ENCODE peak calls at places on chromosomes 1 and 21, in seven cellular contexts. U is right lobe of liver, W is heart left ventricle, V is upper lobe of left lung, E is gastrocnemius medialis, G is HCT116, Q is A549. H is an unnamed sample.

GRCh38 chr1:99748419-99748818 is 18.0 kb downstream of the FRRS1 start:
- ATAC-seq in Q (no peak), V (no peak), U (peak), W (peak), E (peak), G (peak), H (no peak)

GRCh38 chr1:203180611-203181330 is 5.1 kb upstream of the MYBPH start:
- ATAC-seq in W (no peak), U (no peak), G (no peak), V (no peak), E (no peak), Q (no peak), H (no peak)

GRCh38 chr1:19319196-19319595 is 7.1 kb downstream of the SLC66A1 start:
- ATAC-seq in Q (no peak), U (no peak), V (no peak), E (no peak), G (no peak), W (no peak), H (no peak)

GRCh38 chr1:31787786-31788137 is 23.6 kb upstream of the ADGRB2 start:
- ATAC-seq in Q (no peak), G (no peak), E (no peak), W (no peak), V (no peak), U (no peak), H (no peak)

GRCh38 chr1:30875197-30875596 is 33.4 kb downstream of the SDC3 start:
- ATAC-seq in V (no peak), U (no peak), E (no peak), G (no peak), Q (no peak), W (no peak), H (no peak)

GRCh38 chr1:181251713-181252075 is 163.2 kb downstream of the IER5 start:
- ATAC-seq in U (no peak), W (no peak), G (no peak), Q (no peak), E (no peak), V (no peak), H (no peak)

GRCh38 chr21:46294647-46295176 is 8.6 kb downstream of the YBEY start:
- ATAC-seq in Q (peak), W (peak), E (no peak), V (peak), U (no peak), G (no peak), H (no peak)

GRCh38 chr1:13700521-13701273 is 709 bp downstream of the PRDM2 start:
- ATAC-seq in G (peak), V (peak), E (peak), U (peak), W (peak), Q (peak), H (peak)

GRCh38 chr1:3393024-3393986 is 61.2 kb upstream of the ARHGEF16 start:
- ATAC-seq in E (no peak), V (no peak), G (no peak), U (peak), Q (no peak), W (peak), H (no peak)

GRCh38 chr1:234691567-234691966 is 81.6 kb upstream of the IRF2BP2 start:
- ATAC-seq in W (no peak), G (peak), U (no peak), V (no peak), E (no peak), Q (peak), H (no peak)

GRCh38 chr1:178408869-178409268 is 87.9 kb downstream of the CLEC20A start:
- ATAC-seq in W (no peak), Q (no peak), U (no peak), G (no peak), V (no peak), E (no peak), H (no peak)

GRCh38 chr1:28112388-28113311 is 24.2 kb upstream of the EYA3 start:
- ATAC-seq in U (peak), W (peak), Q (peak), V (peak), G (peak), E (no peak), H (peak)

GRCh38 chr1:231485029-231485784 is 43.3 kb upstream of the TSNAX start:
- ATAC-seq in Q (no peak), E (no peak), W (no peak), G (no peak), U (no peak), V (no peak), H (no peak)

DNA sequence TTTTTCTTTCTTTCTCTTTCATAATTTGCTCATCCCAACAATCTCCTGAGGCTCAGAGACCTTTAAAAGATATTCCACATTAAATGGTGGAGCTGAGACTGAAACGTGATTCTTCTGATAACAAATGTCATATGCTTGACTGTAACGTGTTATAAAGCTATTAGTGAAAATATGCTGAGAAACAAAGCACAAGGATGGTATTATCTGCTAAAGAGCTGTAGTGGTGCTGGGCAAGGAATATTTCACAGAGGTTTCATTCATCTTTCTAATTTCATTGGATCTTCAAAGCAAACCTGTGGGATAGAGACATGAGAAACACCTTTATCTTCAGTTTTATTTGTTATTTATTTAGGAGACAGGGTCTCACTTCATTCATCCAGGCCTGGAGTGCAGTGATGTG is 98.1 kb upstream of the WLS start:
- ATAC-seq in E (no peak), G (no peak), V (no peak), U (no peak), W (no peak), Q (no peak), H (no peak)
- TF ChIP-seq POLR2A in E (no peak), G (no peak), V (no peak), U (no peak), W (no peak), Q (no peak), H (no peak)

DNA sequence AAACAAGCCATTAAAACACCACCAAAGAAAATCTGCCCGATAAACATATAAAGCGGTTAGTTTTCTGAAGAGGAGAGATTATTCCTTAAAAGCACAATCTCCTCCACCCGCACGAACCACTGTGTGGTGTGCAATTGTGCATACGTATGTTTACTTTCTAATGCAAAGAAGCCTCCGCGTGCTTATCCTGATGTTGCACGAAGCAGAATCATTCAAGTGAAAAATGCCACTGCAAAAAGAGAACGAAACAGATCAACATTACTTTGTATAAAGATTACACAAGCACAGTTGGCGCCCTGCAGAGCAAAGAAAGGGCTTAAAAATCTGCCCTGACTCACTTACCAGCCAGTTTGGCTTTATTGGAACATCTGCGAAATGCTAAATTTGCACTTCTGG is 166.8 kb downstream of the ZNF281 start:
- ATAC-seq in Q (no peak), G (no peak), V (no peak), W (no peak), E (no peak), U (peak), H (no peak)
- H3K4me3 ChIP-seq in Q (no peak), G (no peak), V (peak), W (peak), E (peak), U (no peak), H (no peak)

DNA sequence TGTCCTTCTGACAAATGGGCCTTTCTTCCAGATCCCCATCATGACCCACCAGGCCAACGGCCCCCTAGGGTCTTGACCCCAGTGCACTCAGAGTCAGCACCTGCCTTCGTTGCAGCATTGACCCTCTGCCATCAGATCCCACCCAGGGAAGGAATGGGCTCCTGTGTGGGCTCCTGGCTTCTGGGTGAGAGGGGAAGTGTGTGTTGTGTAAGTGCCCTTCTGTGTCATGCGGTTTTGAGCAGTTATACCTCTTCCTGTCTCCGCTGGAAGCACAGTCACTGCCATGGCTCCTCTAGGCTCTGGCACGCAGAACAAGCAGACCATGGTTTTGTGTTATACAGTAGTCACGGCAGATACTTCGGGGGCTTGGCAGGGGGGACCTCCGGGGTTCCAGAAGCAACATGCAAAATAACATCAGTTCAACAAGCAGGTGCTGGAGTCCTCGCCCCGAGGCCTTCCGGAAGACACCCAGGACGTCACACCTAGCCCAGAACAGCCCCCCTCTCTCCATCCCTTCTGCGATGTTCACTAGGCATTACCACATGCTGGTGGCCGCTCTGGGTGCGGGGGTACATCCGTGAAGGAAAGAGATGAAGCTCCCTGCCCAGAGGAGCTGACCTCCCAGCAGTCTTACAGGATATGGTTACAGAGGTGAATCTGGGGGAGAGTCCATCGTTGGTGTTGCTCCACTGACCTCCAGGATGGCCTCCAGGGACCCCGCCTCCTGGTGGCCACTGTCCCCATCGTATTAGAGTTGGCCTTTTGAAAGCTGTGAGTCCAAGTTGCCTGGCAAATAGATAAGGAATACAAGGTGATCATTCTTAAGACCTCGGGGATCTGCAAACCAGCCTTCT is 17.4 kb upstream of the KCNAB2 start:
- ATAC-seq in E (no peak), Q (no peak), V (peak), W (peak), G (no peak), U (peak), H (peak)
- TF ChIP-seq POLR2A in E (peak), Q (no peak), V (peak), W (no peak), G (no peak), U (peak), H (no peak)

DNA sequence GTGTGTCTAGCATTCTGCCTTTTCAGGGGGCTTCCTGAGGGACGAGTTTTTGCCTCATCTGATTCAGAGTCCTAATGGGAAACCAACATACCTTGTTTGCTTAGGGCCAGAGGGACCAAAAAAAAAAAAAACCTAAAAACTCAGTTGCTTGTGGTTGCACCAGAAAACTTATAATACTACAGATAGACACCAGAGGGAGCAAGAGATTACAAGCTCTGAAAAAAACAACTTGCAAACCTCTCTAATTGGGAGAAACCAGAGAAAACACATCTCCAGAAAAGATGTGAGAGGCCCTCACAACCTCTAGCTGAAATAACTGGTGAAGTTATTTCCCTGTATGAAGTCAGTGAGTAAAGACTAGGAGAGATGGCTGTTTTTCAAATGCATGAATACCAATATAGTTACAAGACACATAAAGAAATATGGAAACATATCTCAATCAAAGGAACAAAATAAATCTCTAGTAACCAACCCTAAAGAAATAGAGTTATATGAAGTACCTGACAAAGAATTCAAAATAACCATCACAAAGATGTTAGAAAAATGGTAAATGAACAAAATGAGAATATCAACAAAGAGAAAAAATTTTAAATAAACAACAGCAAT is 233.7 kb upstream of the NFIA start:
- ATAC-seq in U (peak), Q (no peak), G (peak), W (no peak), E (no peak), V (no peak), H (no peak)
- H3K4me3 ChIP-seq in U (no peak), Q (no peak), G (no peak), W (no peak), E (no peak), V (no peak), H (no peak)

H was measured in gastroesophageal sphincter.